ENCODE peak calls at places on chromosomes 2 and 18, in four cellular contexts. One of them, this sample, is unnamed.

GRCh38 chr2:235511187-235511661 is 17.4 kb downstream of the AGAP1 start:
- DNase-seq in GM20000: no peak
- DNase-seq in tibial artery: no peak
- DNase-seq in IMR-90: peak
- DNase-seq in this sample: no peak

GRCh38 chr18:76463358-76463757 is 31.7 kb downstream of the ZNF516 start:
- DNase-seq in GM20000: peak
- DNase-seq in tibial artery: no peak
- DNase-seq in IMR-90: no peak
- DNase-seq in this sample: no peak

GRCh38 chr2:56369316-56369715 is 185.5 kb downstream of the CCDC85A start:
- DNase-seq in GM20000: no peak
- DNase-seq in tibial artery: no peak
- DNase-seq in IMR-90: no peak
- DNase-seq in this sample: no peak

GRCh38 chr2:11877764-11878163 is 131.3 kb downstream of the LPIN1 start:
- DNase-seq in GM20000: no peak
- DNase-seq in tibial artery: no peak
- DNase-seq in IMR-90: no peak
- DNase-seq in this sample: no peak

GRCh38 chr2:24055750-24056149 is 6.2 kb downstream of the FKBP1B start:
- DNase-seq in GM20000: no peak
- DNase-seq in tibial artery: no peak
- DNase-seq in IMR-90: no peak
- DNase-seq in this sample: no peak

GRCh38 chr2:21820271-21820670 is 696.5 kb downstream of the TDRD15 start:
- DNase-seq in GM20000: no peak
- DNase-seq in tibial artery: no peak
- DNase-seq in IMR-90: peak
- DNase-seq in this sample: no peak

GRCh38 chr2:98253461-98254073 is 92.7 kb upstream of the CNGA3 start:
- DNase-seq in GM20000: no peak
- DNase-seq in tibial artery: no peak
- DNase-seq in IMR-90: no peak
- DNase-seq in this sample: no peak

GRCh38 chr18:79582978-79583377 is 96.6 kb upstream of the CTDP1 start:
- DNase-seq in GM20000: no peak
- DNase-seq in tibial artery: peak
- DNase-seq in IMR-90: no peak
- DNase-seq in this sample: no peak

GRCh38 chr2:61435291-61435690 is 35.6 kb downstream of the USP34 start:
- DNase-seq in GM20000: no peak
- DNase-seq in tibial artery: no peak
- DNase-seq in IMR-90: no peak
- DNase-seq in this sample: no peak

GRCh38 chr18:69648486-69648885 is 247.8 kb downstream of the DOK6 start:
- DNase-seq in GM20000: no peak
- DNase-seq in tibial artery: no peak
- DNase-seq in IMR-90: no peak
- DNase-seq in this sample: no peak

GRCh38 chr2:99086385-99086784 is 55.1 kb upstream of the C2orf15 start:
- DNase-seq in GM20000: no peak
- DNase-seq in tibial artery: no peak
- DNase-seq in IMR-90: no peak
- DNase-seq in this sample: no peak

GRCh38 chr18:60200558-60200957 is 172.0 kb downstream of the MC4R start:
- DNase-seq in GM20000: no peak
- DNase-seq in tibial artery: no peak
- DNase-seq in IMR-90: no peak
- DNase-seq in this sample: no peak

GRCh38 chr18:79942211-79942610 is 9.2 kb downstream of the SLC66A2 start:
- DNase-seq in GM20000: no peak
- DNase-seq in tibial artery: peak
- DNase-seq in IMR-90: no peak
- DNase-seq in this sample: no peak

DNA sequence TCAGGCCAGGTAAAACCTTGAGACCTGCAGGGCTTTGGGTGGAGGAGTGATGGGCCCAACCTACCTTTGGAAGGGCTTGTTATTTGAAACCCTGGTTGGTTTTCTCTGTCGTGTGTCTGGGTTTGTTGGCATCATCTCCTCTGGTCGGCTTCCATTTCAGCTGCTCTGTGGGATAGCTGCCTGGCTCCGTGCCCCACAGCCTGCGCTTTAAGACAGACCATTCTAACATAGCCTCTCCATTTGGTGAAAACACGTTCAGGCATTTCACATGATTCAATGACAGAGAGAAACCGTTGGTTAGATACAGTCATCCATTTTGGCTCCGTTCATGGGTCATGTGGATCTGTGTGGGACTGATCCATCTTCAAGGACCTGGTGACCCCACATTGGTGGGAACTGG is 37.0 kb upstream of the LYPD6B start:
- DNase-seq in GM20000: no peak
- DNase-seq in tibial artery: no peak
- DNase-seq in IMR-90: no peak
- DNase-seq in this sample: no peak
- TF ChIP-seq CTCF in GM20000: no peak
- TF ChIP-seq CTCF in tibial artery: no peak
- TF ChIP-seq CTCF in IMR-90: no peak
- TF ChIP-seq CTCF in this sample: no peak

GRCh38 chr2:161230959-161231358 is 70.7 kb downstream of the TANK start:
- DNase-seq in GM20000: no peak
- DNase-seq in tibial artery: no peak
- DNase-seq in IMR-90: no peak
- DNase-seq in this sample: no peak

GRCh38 chr2:161233858-161234431 is 73.7 kb downstream of the TANK start:
- DNase-seq in GM20000: no peak
- DNase-seq in tibial artery: no peak
- DNase-seq in IMR-90: no peak
- DNase-seq in this sample: no peak

GRCh38 chr2:161228511-161229240 is 68.4 kb downstream of the TANK start:
- DNase-seq in GM20000: no peak
- DNase-seq in tibial artery: no peak
- DNase-seq in IMR-90: peak
- DNase-seq in this sample: no peak

GRCh38 chr2:161234627-161235026 is 73.6 kb upstream of the PSMD14 start:
- DNase-seq in GM20000: no peak
- DNase-seq in tibial artery: no peak
- DNase-seq in IMR-90: no peak
- DNase-seq in this sample: no peak

GRCh38 chr2:161232571-161232970 is 72.3 kb downstream of the TANK start:
- DNase-seq in GM20000: no peak
- DNase-seq in tibial artery: no peak
- DNase-seq in IMR-90: no peak
- DNase-seq in this sample: no peak
- TF ChIP-seq CTCF in GM20000: no peak
- TF ChIP-seq CTCF in tibial artery: no peak
- TF ChIP-seq CTCF in IMR-90: no peak
- TF ChIP-seq CTCF in this sample: no peak

GRCh38 chr2:25822190-25823117 is 55.8 kb downstream of the ASXL2 start:
- DNase-seq in GM20000: peak
- DNase-seq in tibial artery: no peak
- DNase-seq in IMR-90: no peak
- DNase-seq in this sample: no peak
- TF ChIP-seq CTCF in GM20000: no peak
- TF ChIP-seq CTCF in tibial artery: no peak
- TF ChIP-seq CTCF in IMR-90: no peak
- TF ChIP-seq CTCF in this sample: no peak

GRCh38 chr18:6854811-6855210 is 125.3 kb downstream of the ARHGAP28 start:
- DNase-seq in GM20000: no peak
- DNase-seq in tibial artery: no peak
- DNase-seq in IMR-90: no peak
- DNase-seq in this sample: no peak
- TF ChIP-seq CTCF in GM20000: no peak
- TF ChIP-seq CTCF in tibial artery: no peak
- TF ChIP-seq CTCF in IMR-90: no peak
- TF ChIP-seq CTCF in this sample: no peak

DNA sequence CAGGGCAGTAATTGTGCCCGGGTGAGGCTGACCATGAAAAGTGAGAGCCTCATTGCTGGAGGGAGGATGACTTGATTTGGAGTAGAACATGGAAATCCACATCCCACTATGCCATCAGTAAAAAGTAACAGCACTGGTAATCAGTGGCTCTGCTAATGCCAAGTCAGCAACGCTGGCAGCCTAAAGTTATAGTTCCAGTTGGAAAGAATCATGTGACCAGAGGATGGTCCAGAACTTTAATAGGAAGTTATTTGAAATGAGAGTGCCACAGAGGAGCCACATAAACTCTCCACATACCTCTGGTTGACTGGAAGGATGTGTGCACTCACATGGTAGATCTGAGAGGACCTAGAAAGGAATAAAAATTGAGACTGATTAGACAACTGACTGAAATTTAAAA is 347.0 kb downstream of the STK39 start:
- DNase-seq in GM20000: no peak
- DNase-seq in tibial artery: no peak
- DNase-seq in IMR-90: no peak
- DNase-seq in this sample: no peak
- TF ChIP-seq CTCF in GM20000: no peak
- TF ChIP-seq CTCF in tibial artery: no peak
- TF ChIP-seq CTCF in IMR-90: no peak
- TF ChIP-seq CTCF in this sample: no peak

GRCh38 chr18:12088731-12089375 is 4.8 kb upstream of the ANKRD62 start:
- DNase-seq in GM20000: no peak
- DNase-seq in tibial artery: no peak
- DNase-seq in IMR-90: no peak
- DNase-seq in this sample: no peak

GRCh38 chr18:12093520-12094257 is at the start of gene ANKRD62:
- DNase-seq in GM20000: no peak
- DNase-seq in tibial artery: no peak
- DNase-seq in IMR-90: no peak
- DNase-seq in this sample: no peak

GRCh38 chr18:12092398-12093229 is 1.0 kb upstream of the ANKRD62 start:
- DNase-seq in GM20000: peak
- DNase-seq in tibial artery: no peak
- DNase-seq in IMR-90: no peak
- DNase-seq in this sample: peak

GRCh38 chr18:12088096-12088495 is 5.5 kb upstream of the ANKRD62 start:
- DNase-seq in GM20000: no peak
- DNase-seq in tibial artery: no peak
- DNase-seq in IMR-90: no peak
- DNase-seq in this sample: no peak

DNA sequence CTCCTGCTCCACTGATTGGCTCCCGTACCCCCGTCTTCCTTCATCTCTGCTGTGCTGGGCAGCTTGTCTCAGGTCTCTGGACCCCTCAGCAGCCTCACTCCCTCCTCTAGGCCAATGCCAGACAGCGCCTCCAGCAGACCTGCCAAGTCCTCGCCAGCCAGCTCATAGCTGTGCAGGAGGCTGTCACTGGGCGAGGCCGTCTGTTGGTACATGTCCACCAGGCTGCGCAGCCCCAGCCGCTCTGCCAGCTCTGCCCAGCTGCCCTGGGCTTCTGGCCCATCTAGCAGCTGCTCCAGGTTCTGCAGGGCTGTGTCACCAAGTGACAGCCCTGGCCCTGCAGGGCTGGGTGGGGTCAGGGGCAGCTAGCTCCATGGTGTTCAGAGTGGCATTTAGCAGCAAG is 1.9 kb upstream of the ANKRD62 start:
- DNase-seq in GM20000: no peak
- DNase-seq in tibial artery: no peak
- DNase-seq in IMR-90: no peak
- DNase-seq in this sample: no peak
- TF ChIP-seq CTCF in GM20000: no peak
- TF ChIP-seq CTCF in tibial artery: no peak
- TF ChIP-seq CTCF in IMR-90: no peak
- TF ChIP-seq CTCF in this sample: no peak

DNA sequence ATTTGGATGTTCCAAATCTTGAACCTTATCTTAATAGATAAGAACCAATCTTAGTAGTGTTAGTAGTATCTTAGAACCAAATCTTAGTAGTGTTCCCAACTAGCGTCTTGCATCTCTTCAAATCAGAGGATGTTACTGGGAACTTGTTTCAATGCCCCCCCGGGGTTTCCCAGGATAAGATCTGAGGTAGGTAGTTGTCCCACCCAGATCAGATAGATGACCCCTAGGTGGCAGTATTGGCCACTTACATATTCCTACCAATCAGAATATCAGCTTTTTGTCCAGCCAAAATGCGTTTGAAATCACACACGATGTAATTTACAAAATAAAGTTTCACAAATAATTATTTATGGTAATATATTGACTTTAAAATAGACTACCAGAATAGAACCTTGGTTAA is 314.8 kb downstream of the MBD2 start:
- DNase-seq in GM20000: peak
- DNase-seq in tibial artery: no peak
- DNase-seq in IMR-90: peak
- DNase-seq in this sample: no peak
- TF ChIP-seq CTCF in GM20000: no peak
- TF ChIP-seq CTCF in tibial artery: peak
- TF ChIP-seq CTCF in IMR-90: peak
- TF ChIP-seq CTCF in this sample: no peak

DNA sequence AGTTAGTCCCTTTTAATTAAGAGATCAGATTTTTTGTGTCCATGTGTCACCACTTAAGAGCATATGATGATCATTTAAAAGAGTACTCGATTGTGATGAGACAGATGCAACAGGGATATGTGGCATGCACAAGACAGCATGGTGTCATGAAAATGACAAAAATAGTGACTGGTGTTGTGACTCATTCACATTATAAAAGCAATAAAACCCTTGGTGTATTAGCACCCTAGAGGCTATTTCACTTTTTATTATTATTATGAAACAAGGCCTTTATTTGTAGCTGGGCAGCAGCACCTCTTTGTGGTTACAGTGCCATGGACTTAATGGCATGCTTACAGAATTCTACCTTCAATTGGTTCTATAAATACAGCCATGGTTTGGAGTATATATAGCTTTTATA is 1296.0 kb upstream of the ZEB2 start:
- DNase-seq in GM20000: no peak
- DNase-seq in tibial artery: no peak
- DNase-seq in IMR-90: no peak
- DNase-seq in this sample: no peak
- TF ChIP-seq CTCF in GM20000: no peak
- TF ChIP-seq CTCF in tibial artery: no peak
- TF ChIP-seq CTCF in IMR-90: no peak
- TF ChIP-seq CTCF in this sample: no peak

DNA sequence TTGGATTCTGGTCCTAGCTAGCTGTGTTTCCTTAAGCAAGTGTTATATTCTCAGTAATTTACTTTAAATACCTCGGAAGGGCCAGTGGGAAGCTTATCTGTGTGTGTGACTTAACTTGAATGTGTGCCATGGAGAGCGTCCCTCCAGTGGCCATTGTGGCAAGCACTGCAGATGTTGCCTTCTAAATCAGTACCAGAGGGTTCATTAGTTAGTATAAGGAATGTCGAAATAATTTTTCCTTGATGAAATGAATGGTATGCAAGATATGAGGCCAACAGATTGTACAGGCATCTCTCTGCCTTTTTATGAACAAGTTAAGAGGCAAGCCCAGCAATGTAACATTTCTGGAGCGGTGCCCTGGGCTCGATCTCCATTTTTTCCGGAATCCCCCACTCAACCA is 52.0 kb downstream of the FBXO36 start:
- DNase-seq in GM20000: no peak
- DNase-seq in tibial artery: no peak
- DNase-seq in IMR-90: peak
- DNase-seq in this sample: no peak
- TF ChIP-seq CTCF in GM20000: no peak
- TF ChIP-seq CTCF in tibial artery: no peak
- TF ChIP-seq CTCF in IMR-90: peak
- TF ChIP-seq CTCF in this sample: no peak

GRCh38 chr2:129492528-129492927 is 486.9 kb upstream of the RAB6C start:
- DNase-seq in GM20000: no peak
- DNase-seq in tibial artery: no peak
- DNase-seq in IMR-90: no peak
- DNase-seq in this sample: no peak
- TF ChIP-seq CTCF in GM20000: no peak
- TF ChIP-seq CTCF in tibial artery: no peak
- TF ChIP-seq CTCF in IMR-90: no peak
- TF ChIP-seq CTCF in this sample: no peak